ENCODE peak calls at places on chromosomes 6 and 20, in four cellular contexts. A, K, R and G are unnamed samples.

GRCh38 chr6:27332692-27333641 is 20.9 kb upstream of the POM121L2 start:
- DNase-seq in K (no peak), A (peak; percentile 24), R (peak; percentile 91), G (no peak)

GRCh38 chr20:45781391-45781931 is 10.2 kb downstream of the WFDC3 start:
- DNase-seq in K (no peak), A (no peak), R (no peak), G (no peak)

GRCh38 chr20:38152175-38153010 is 12.7 kb downstream of the TGM2 start:
- DNase-seq in K (peak; percentile 74), R (no peak), A (peak; percentile 25), G (peak; percentile 78)

GRCh38 chr20:3890410-3890751 is 1.2 kb downstream of the PANK2 start:
- DNase-seq in R (peak; percentile 24), A (no peak), K (no peak), G (no peak)

GRCh38 chr6:4610256-4610655 is 165.9 kb upstream of the CDYL start:
- DNase-seq in K (no peak), A (no peak), R (no peak), G (no peak)

GRCh38 chr20:62914970-62915457 is 11.3 kb downstream of the DIDO1 start:
- DNase-seq in K (peak; percentile 61), A (no peak), R (peak; percentile 48), G (no peak)

GRCh38 chr20:7858851-7859250 is 81.4 kb downstream of the HAO1 start:
- DNase-seq in R (no peak), K (no peak), A (no peak), G (no peak)

GRCh38 chr6:135087403-135087802 is 32.8 kb upstream of the HBS1L start:
- DNase-seq in K (no peak), R (peak; percentile 77), A (no peak), G (no peak)

DNA sequence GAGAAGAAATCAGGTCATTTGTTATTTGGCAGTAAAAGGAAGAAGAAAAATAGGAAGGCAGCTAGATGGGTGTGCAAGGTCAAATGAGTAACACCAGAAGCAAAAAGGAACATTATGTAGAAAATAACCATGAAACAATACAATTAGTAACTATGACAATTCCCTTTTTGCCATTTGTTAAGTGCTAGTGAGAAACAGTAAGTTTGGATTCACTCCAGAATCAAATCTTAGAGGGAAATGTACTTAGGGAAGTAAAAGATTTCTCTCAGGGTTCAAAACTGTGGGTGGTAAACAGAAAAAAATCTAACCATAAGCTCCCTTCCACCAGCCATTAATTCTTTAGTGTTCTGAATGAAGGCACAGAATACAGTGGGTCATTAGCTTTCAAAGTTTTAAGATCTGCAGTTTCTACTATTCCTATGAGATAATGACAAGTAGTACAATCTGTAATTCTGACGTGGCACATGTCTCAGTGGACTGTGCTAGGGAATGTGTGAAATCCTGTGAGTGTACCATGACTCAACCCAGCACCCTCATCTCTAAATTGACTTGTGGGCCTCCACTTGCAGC is 17.1 kb downstream of the REPS1 start:
- DNase-seq in A (no peak), K (no peak), R (no peak), G (no peak)
- TF ChIP-seq SPI1 in A (no peak), K (no peak), R (no peak), G (no peak)

GRCh38 chr6:10403385-10404106 is 11.3 kb downstream of the TFAP2A start:
- DNase-seq in K (peak; percentile 47), R (no peak), A (no peak), G (no peak)

GRCh38 chr6:10406556-10406955 is 8.3 kb downstream of the TFAP2A start:
- DNase-seq in R (no peak), A (no peak), K (no peak), G (no peak)

GRCh38 chr6:10402648-10403311 is 12.1 kb downstream of the TFAP2A start:
- DNase-seq in A (no peak), R (peak; percentile 68), K (no peak), G (no peak)

GRCh38 chr6:10404107-10404798 is 10.6 kb downstream of the TFAP2A start:
- DNase-seq in R (peak; percentile 99), A (peak; percentile 79), K (peak; percentile 94), G (peak; percentile 93)

DNA sequence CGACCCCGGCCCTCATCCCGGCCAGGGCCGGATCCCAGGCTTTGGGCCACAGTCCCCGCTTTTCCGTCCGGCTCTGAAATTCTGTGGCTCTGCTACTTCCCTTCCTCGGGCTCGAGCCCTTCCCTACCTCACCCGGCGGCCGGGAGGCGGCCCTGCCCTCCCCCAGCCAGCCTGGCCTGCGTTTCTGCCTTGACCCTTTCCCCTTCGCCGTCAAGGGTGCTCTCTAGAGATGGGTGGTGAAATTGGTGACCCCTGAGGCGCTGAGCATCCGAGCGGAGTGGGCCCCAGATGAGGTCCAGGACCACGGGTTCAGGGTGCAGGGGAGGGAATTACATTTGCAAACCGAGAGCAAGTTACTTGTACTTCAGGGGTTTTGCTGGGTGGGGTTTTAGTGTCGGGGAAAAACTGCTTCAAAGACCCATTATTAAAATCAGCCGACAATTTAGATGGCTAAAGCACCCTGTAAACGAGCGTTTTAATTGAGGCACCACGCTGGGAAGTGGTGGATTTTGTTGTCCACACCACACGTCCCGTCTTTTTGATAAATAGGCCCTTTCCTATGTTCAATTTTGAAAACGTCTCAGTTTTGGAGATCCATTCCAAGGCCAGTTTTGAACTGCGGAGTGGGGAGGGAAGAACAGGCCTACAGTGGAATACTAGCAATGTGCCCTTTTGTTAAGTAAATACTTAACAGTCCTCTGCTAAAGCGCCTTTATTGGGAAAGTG is 9.9 kb downstream of the TFAP2A start:
- DNase-seq in A (no peak), R (peak; percentile 61), K (peak; percentile 18), G (no peak)
- TF ChIP-seq SPI1 in A (no peak), R (no peak), K (no peak), G (no peak)

GRCh38 chr20:21303872-21304586 is 898 bp downstream of the XRN2 start:
- DNase-seq in R (no peak), A (no peak), K (no peak), G (no peak)
- TF ChIP-seq SPI1 in R (no peak), A (no peak), K (no peak), G (no peak)

DNA sequence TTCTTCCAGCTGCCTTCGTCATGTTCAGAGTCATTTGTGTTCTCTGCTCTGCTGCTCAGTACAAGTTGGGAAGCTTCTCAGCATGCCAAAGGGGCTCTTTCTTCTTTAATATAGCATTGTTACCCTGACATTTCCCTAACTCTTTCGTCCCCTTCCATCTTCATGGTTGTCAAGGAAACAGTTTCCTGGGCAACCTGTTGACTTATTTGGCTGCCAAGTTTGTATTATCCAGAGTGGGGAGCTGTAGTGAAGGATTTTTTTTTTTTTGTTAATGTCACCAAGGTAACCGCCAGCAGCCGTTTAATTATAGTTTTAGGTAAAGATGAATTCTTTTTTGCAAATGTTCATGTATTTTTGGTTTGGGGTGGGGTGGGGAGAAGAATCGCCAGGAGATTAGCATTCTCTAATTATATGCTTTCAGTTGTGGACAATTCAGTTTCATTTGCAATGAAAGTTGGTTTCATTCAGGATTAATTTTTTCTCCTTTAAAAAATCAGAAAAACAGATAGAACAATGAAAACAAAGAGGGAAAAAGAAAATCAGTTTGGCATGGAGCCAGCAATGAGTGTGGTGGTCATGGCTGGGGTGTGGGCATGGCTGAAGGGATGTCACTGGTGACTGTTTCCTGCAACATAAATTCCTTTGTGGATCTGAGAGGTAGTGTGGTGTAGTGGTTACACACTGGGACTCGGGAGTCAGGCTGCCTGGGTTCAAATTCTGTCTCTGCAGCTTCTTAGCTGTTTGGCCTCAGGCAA is 73.0 kb upstream of the KCNG1 start:
- DNase-seq in R (peak; percentile 13), K (no peak), A (no peak), G (no peak)
- TF ChIP-seq SPI1 in R (no peak), K (no peak), A (no peak), G (no peak)